ENCODE peak calls at places on chromosomes 12 and 14, in four cellular contexts. J is K562, G is H1, Z is GM12892. U is an unnamed sample.
A peak's percentile ranks its signal among the peaks of the same experiment; 100 is the strongest.

GRCh38 chr14:38199768-38200167 is 7.9 kb upstream of the SSTR1 start:
- DNase-seq in G (no peak), J (no peak), Z (no peak), U (no peak)

GRCh38 chr14:34301107-34301734 is 160.8 kb downstream of the SPTSSA start:
- DNase-seq in G (no peak), J (peak; percentile 52), Z (no peak), U (peak; percentile 30)

GRCh38 chr12:27463826-27464554 is 17.5 kb downstream of the SMCO2 start:
- DNase-seq in Z (no peak), G (no peak), J (no peak), U (no peak)

GRCh38 chr12:12665194-12665593 is 30.8 kb downstream of the GPR19 start:
- DNase-seq in G (no peak), Z (no peak), J (no peak), U (no peak)

GRCh38 chr12:6049587-6049986 is 74.9 kb downstream of the VWF start:
- DNase-seq in J (no peak), Z (no peak), G (no peak), U (no peak)

GRCh38 chr12:29516431-29516875 is 19.0 kb upstream of the OVCH1 start:
- DNase-seq in G (no peak), J (no peak), Z (no peak), U (no peak)

GRCh38 chr12:79326225-79326624 is 364.5 kb downstream of the PAWR start:
- DNase-seq in J (no peak), Z (no peak), G (no peak), U (no peak)

GRCh38 chr12:74119811-74120362 is 417.7 kb upstream of the ATXN7L3B start:
- DNase-seq in G (no peak), J (no peak), Z (no peak), U (no peak)

GRCh38 chr12:55188974-55189556 is 31.8 kb upstream of the OR10A7 start:
- DNase-seq in Z (no peak), G (peak; percentile 1), J (peak; percentile 86), U (no peak)

GRCh38 chr14:80973918-80974317 is 18.5 kb downstream of the TSHR start:
- DNase-seq in Z (no peak), J (no peak), G (no peak), U (no peak)

GRCh38 chr12:52631676-52632459 is 13.5 kb upstream of the KRT73 start:
- DNase-seq in J (no peak), G (no peak), Z (no peak), U (no peak)

GRCh38 chr12:91685917-91686316 is 459.7 kb downstream of the BTG1 start:
- DNase-seq in Z (no peak), G (no peak), J (no peak), U (no peak)

GRCh38 chr14:101922866-101923265 is 41.5 kb upstream of the DYNC1H1 start:
- DNase-seq in J (no peak), Z (no peak), G (no peak), U (no peak)

GRCh38 chr12:131057211-131057721 is 103.6 kb downstream of the ADGRD1 start:
- DNase-seq in J (no peak), Z (no peak), G (no peak), U (no peak)

GRCh38 chr14:70052990-70053389 is 135.8 kb downstream of the SLC8A3 start:
- DNase-seq in Z (no peak), J (peak; percentile 20), G (no peak), U (no peak)

GRCh38 chr12:46455648-46456352 is 83.2 kb upstream of the SLC38A2 start:
- DNase-seq in Z (no peak), G (no peak), J (peak; percentile 46), U (no peak)

GRCh38 chr14:23147676-23148075 is 28.6 kb upstream of the CEBPE start:
- DNase-seq in G (no peak), J (peak; percentile 73), Z (no peak), U (no peak)

GRCh38 chr12:48008950-48009349 is 4.7 kb upstream of the COL2A1 start:
- DNase-seq in J (no peak), G (no peak), Z (no peak), U (no peak)

GRCh38 chr14:58331111-58331510 is 32.8 kb downstream of the ARID4A start:
- DNase-seq in J (peak; percentile 91), G (no peak), Z (peak; percentile 19), U (peak; percentile 25)

GRCh38 chr12:71009414-71010142 is 89.0 kb upstream of the PTPRR start:
- DNase-seq in J (no peak), Z (no peak), G (no peak), U (no peak)

GRCh38 chr12:15163577-15163976 is 57.6 kb downstream of the RERG start:
- DNase-seq in Z (no peak), G (no peak), J (no peak), U (no peak)

GRCh38 chr12:106582661-106583577 is at the start of gene RFX4:
- DNase-seq in G (no peak), J (no peak), Z (no peak), U (no peak)

GRCh38 chr14:71933026-71933587 is 878 bp downstream of the RGS6 start:
- DNase-seq in G (no peak), J (no peak), Z (no peak), U (no peak)

GRCh38 chr14:99732436-99733220 is 48.5 kb downstream of the CYP46A1 start:
- DNase-seq in Z (no peak), G (no peak), J (no peak), U (no peak)

GRCh38 chr12:12356467-12356885 is 402 bp upstream of the BORCS5 start:
- DNase-seq in Z (no peak), G (no peak), J (no peak), U (no peak)

GRCh38 chr12:108821407-108822397 is 35.7 kb downstream of the SSH1 start:
- DNase-seq in Z (no peak), J (peak; percentile 60), G (no peak), U (no peak)

GRCh38 chr14:26839481-26839880 is 241.6 kb upstream of the NOVA1 start:
- DNase-seq in J (no peak), G (no peak), Z (no peak), U (no peak)

GRCh38 chr14:26845106-26845818 is 247.4 kb upstream of the NOVA1 start:
- DNase-seq in Z (no peak), J (peak; percentile 10), G (no peak), U (no peak)

GRCh38 chr14:26841361-26841760 is 243.5 kb upstream of the NOVA1 start:
- DNase-seq in Z (no peak), G (no peak), J (no peak), U (no peak)

GRCh38 chr14:26846388-26846787 is 248.6 kb upstream of the NOVA1 start:
- DNase-seq in J (peak; percentile 43), G (no peak), Z (no peak), U (no peak)

DNA sequence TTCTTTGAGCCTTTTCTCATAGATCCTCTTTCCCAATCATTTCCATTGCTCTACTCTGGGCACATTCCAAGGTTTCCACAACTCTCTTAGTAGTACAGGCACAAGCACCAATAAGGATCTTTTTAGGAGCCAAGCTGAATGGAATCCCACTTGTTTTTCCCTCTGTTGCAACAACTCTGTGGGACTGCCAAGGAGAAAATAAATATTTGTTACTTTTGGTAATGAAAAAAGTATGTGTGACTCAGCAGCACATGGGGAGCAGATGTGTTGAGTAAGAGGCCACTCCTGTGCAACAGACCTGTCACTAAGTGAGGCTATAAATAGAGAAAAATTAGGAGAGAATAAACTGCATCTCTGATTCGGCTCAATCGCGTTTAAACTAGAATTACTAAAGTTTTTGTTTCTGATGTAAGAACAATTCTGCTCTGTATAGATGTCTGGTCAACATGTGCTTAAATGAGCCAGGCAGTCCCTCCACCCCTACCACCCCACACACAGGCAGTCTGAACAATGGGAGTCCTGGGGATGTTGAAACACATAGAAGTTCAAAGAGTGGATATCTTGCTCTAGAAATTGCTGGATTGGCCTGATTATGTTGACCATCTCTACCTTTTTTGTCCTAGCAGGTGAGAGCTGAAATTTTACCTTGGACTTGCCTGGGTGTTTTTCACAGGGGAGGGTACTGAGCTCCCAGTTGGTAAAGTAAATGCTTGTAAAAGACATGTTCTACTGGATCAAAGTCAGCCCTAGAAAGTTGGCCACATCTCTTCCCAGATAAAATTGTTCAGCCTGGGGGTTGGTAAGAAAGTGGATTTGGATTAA is 244.3 kb upstream of the NOVA1 start:
- DNase-seq in J (peak; percentile 3), G (no peak), Z (no peak), U (no peak)
- TF ChIP-seq TAF1 in J (no peak), G (no peak), Z (no peak), U (no peak)

GRCh38 chr14:61439779-61440418 is 118.5 kb downstream of the PRKCH start:
- DNase-seq in J (no peak), G (no peak), Z (no peak), U (no peak)

GRCh38 chr14:61437383-61437782 is 116.0 kb downstream of the PRKCH start:
- DNase-seq in G (no peak), J (no peak), Z (no peak), U (no peak)

GRCh38 chr14:61438860-61439765 is 117.7 kb downstream of the PRKCH start:
- DNase-seq in Z (no peak), G (no peak), J (peak; percentile 10), U (no peak)

GRCh38 chr14:61438036-61438435 is 116.7 kb downstream of the PRKCH start:
- DNase-seq in J (no peak), G (no peak), Z (no peak), U (no peak)

DNA sequence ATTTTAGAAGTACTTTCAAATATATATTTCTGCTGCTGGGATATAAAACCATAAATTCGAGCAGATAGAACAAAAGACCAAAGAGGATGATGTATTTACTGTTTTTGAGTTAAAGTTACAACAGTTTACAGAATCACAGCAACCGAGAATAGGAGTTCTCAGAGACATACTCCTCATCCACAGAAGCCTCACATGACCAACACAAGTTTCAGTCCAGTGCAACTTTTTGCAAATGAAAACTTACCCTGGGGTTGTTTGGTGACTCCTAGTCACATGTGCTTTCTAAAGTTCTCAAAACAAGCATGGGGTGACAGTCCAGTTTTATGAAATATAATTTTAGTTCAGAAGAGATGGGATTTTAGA is 117.1 kb downstream of the PRKCH start:
- DNase-seq in G (no peak), J (no peak), Z (no peak), U (no peak)
- TF ChIP-seq TAF1 in G (no peak), J (no peak), Z (no peak), U (no peak)

GRCh38 chr12:50185975-50186663 is 18.9 kb upstream of the CERS5 start:
- DNase-seq in J (no peak), Z (no peak), G (no peak), U (no peak)
- TF ChIP-seq TAF1 in J (no peak), Z (no peak), G (no peak), U (no peak)

DNA sequence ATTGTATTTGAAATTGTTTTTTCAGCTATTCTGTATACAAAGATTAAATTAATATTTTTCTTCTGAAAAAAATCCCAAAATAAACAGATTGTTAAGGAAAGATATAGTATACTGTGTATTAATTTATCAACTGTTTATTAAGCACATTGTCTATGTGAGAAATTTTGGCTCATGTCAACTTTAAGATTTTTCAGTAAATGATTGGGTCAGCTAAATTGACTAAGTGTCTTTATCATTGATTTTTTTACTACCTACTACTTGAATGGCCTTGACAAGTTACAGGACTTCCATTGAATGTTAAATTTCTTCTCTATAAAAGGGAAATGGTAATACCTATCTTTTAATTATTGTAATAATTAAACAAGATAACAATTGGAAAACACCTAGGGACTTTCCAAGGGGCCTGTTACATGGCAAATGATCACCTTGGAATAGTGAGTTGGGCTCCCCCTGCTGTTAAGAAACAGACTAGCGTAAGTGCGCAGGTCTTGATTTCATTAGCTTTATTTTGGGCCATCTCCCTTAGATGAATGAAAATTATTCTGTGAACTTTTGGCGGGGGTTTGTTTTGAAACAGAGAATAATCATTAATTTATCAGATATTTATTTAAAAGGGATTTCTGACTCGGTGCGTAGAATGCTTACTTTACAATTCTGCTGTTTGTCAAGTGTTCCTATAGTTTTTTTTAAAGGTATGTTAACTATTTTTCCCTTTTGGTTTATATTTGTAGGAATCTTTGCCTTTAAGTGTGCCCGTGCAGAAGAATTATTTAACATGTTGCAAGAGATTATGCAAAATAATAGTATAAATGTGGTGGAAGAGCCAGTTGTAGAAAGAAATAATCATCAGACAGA is 14.5 kb upstream of the CCT2 start:
- DNase-seq in Z (no peak), J (peak; percentile 76), G (no peak), U (no peak)
- TF ChIP-seq TAF1 in Z (no peak), J (no peak), G (no peak), U (no peak)

GRCh38 chr12:100234166-100234565 is 32.7 kb downstream of the DEPDC4 start:
- DNase-seq in Z (no peak), G (no peak), J (no peak), U (no peak)
- TF ChIP-seq TAF1 in Z (no peak), G (no peak), J (no peak), U (no peak)